ENCODE peak calls at places on chromosomes 3 and 15, in eight cellular contexts. One of them, this sample, is unnamed.

GRCh38 chr3:40745381-40746106 is 220.8 kb downstream of the ZNF621 start:
- DNase-seq in AG04449: no peak
- DNase-seq in A549: no peak
- DNase-seq in lower leg skin: no peak
- DNase-seq in AG04450: no peak
- DNase-seq in OCI-LY7: no peak
- DNase-seq in bronchial epithelial cell: no peak
- DNase-seq in fibroblast of pulmonary artery: no peak
- DNase-seq in this sample: no peak

GRCh38 chr3:157110761-157111238 is 49.1 kb downstream of the CCNL1 start:
- DNase-seq in AG04449: no peak
- DNase-seq in A549: no peak
- DNase-seq in lower leg skin: no peak
- DNase-seq in AG04450: no peak
- DNase-seq in OCI-LY7: no peak
- DNase-seq in bronchial epithelial cell: no peak
- DNase-seq in fibroblast of pulmonary artery: no peak
- DNase-seq in this sample: no peak

GRCh38 chr3:22685598-22685997 is 517.5 kb upstream of the UBE2E2 start:
- DNase-seq in AG04449: no peak
- DNase-seq in A549: peak; percentile 5
- DNase-seq in lower leg skin: no peak
- DNase-seq in AG04450: no peak
- DNase-seq in OCI-LY7: no peak
- DNase-seq in bronchial epithelial cell: peak; percentile 9
- DNase-seq in fibroblast of pulmonary artery: no peak
- DNase-seq in this sample: peak; percentile 64

GRCh38 chr3:187987919-187988318 is 166.0 kb upstream of the LPP start:
- DNase-seq in AG04449: no peak
- DNase-seq in A549: no peak
- DNase-seq in lower leg skin: no peak
- DNase-seq in AG04450: no peak
- DNase-seq in OCI-LY7: no peak
- DNase-seq in bronchial epithelial cell: no peak
- DNase-seq in fibroblast of pulmonary artery: no peak
- DNase-seq in this sample: no peak

GRCh38 chr15:27681038-27681437 is 418.1 kb downstream of the OCA2 start:
- DNase-seq in AG04449: no peak
- DNase-seq in A549: peak; percentile 16
- DNase-seq in lower leg skin: no peak
- DNase-seq in AG04450: no peak
- DNase-seq in OCI-LY7: no peak
- DNase-seq in bronchial epithelial cell: no peak
- DNase-seq in fibroblast of pulmonary artery: no peak
- DNase-seq in this sample: no peak

GRCh38 chr15:49055630-49056029 is 9.4 kb upstream of the SECISBP2L start:
- DNase-seq in AG04449: no peak
- DNase-seq in A549: no peak
- DNase-seq in lower leg skin: no peak
- DNase-seq in AG04450: no peak
- DNase-seq in OCI-LY7: no peak
- DNase-seq in bronchial epithelial cell: no peak
- DNase-seq in fibroblast of pulmonary artery: no peak
- DNase-seq in this sample: no peak

GRCh38 chr3:184584001-184584891 is 22.7 kb downstream of the EPHB3 start:
- DNase-seq in AG04449: no peak
- DNase-seq in A549: no peak
- DNase-seq in lower leg skin: no peak
- DNase-seq in AG04450: no peak
- DNase-seq in OCI-LY7: no peak
- DNase-seq in bronchial epithelial cell: no peak
- DNase-seq in fibroblast of pulmonary artery: no peak
- DNase-seq in this sample: no peak

GRCh38 chr15:82698711-82699345 is 10.8 kb downstream of the AP3B2 start:
- DNase-seq in AG04449: no peak
- DNase-seq in A549: no peak
- DNase-seq in lower leg skin: no peak
- DNase-seq in AG04450: no peak
- DNase-seq in OCI-LY7: no peak
- DNase-seq in bronchial epithelial cell: no peak
- DNase-seq in fibroblast of pulmonary artery: no peak
- DNase-seq in this sample: no peak

GRCh38 chr3:192364296-192364695 is 363.0 kb downstream of the FGF12 start:
- DNase-seq in AG04449: no peak
- DNase-seq in A549: no peak
- DNase-seq in lower leg skin: no peak
- DNase-seq in AG04450: no peak
- DNase-seq in OCI-LY7: no peak
- DNase-seq in bronchial epithelial cell: no peak
- DNase-seq in fibroblast of pulmonary artery: no peak
- DNase-seq in this sample: no peak

GRCh38 chr3:102224171-102224570 is 210.6 kb upstream of the ZPLD1 start:
- DNase-seq in AG04449: no peak
- DNase-seq in A549: peak; percentile 52
- DNase-seq in lower leg skin: peak; percentile 26
- DNase-seq in AG04450: no peak
- DNase-seq in OCI-LY7: peak; percentile 54
- DNase-seq in bronchial epithelial cell: peak; percentile 44
- DNase-seq in fibroblast of pulmonary artery: peak; percentile 46
- DNase-seq in this sample: peak; percentile 24

GRCh38 chr15:78103406-78104118 is 11.2 kb downstream of the SH2D7 start:
- DNase-seq in AG04449: no peak
- DNase-seq in A549: no peak
- DNase-seq in lower leg skin: no peak
- DNase-seq in AG04450: no peak
- DNase-seq in OCI-LY7: peak; percentile 19
- DNase-seq in bronchial epithelial cell: no peak
- DNase-seq in fibroblast of pulmonary artery: no peak
- DNase-seq in this sample: no peak

GRCh38 chr3:189160519-189161309 is 11.1 kb upstream of the TPRG1 start:
- DNase-seq in AG04449: no peak
- DNase-seq in A549: no peak
- DNase-seq in lower leg skin: no peak
- DNase-seq in AG04450: no peak
- DNase-seq in OCI-LY7: no peak
- DNase-seq in bronchial epithelial cell: peak; percentile 19
- DNase-seq in fibroblast of pulmonary artery: no peak
- DNase-seq in this sample: no peak

GRCh38 chr3:130516645-130517512 is at the start of gene COL6A6:
- DNase-seq in AG04449: no peak
- DNase-seq in A549: no peak
- DNase-seq in lower leg skin: no peak
- DNase-seq in AG04450: no peak
- DNase-seq in OCI-LY7: no peak
- DNase-seq in bronchial epithelial cell: no peak
- DNase-seq in fibroblast of pulmonary artery: no peak
- DNase-seq in this sample: no peak

GRCh38 chr3:130514671-130515070 is 2.3 kb upstream of the COL6A6 start:
- DNase-seq in AG04449: no peak
- DNase-seq in A549: no peak
- DNase-seq in lower leg skin: no peak
- DNase-seq in AG04450: no peak
- DNase-seq in OCI-LY7: no peak
- DNase-seq in bronchial epithelial cell: no peak
- DNase-seq in fibroblast of pulmonary artery: peak; percentile 10
- DNase-seq in this sample: no peak

GRCh38 chr3:130517541-130517940 is 564 bp downstream of the COL6A6 start:
- DNase-seq in AG04449: no peak
- DNase-seq in A549: peak; percentile 2
- DNase-seq in lower leg skin: no peak
- DNase-seq in AG04450: no peak
- DNase-seq in OCI-LY7: no peak
- DNase-seq in bronchial epithelial cell: peak; percentile 30
- DNase-seq in fibroblast of pulmonary artery: peak; percentile 1
- DNase-seq in this sample: no peak

DNA sequence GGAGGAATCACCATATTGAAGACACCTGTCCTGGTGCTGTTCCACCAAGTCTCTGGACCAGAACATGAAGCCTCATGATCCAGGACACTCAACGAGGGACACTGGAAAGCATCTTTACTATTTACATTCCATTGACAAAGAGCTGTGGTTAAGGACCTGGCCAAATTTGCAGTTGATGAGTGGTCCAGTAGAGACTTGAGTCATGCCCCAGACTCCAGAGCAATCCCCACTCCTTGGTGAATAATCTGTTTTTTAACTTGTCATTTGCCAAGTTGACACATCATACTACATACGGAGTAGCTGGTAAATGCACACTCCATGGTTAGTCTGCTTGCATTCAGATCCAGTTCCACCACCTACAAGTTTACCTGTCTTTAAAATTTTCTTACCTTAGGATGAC is 1.2 kb upstream of the COL6A6 start:
- DNase-seq in AG04449: no peak
- DNase-seq in A549: no peak
- DNase-seq in lower leg skin: no peak
- DNase-seq in AG04450: no peak
- DNase-seq in OCI-LY7: no peak
- DNase-seq in bronchial epithelial cell: peak; percentile 5
- DNase-seq in fibroblast of pulmonary artery: no peak
- DNase-seq in this sample: no peak
- H3K4me3 ChIP-seq in AG04449: no peak overlapping the region
- H3K4me3 ChIP-seq in A549: no peak overlapping the region
- H3K4me3 ChIP-seq in lower leg skin: no peak overlapping the region
- H3K4me3 ChIP-seq in AG04450: no peak overlapping the region
- H3K4me3 ChIP-seq in OCI-LY7: no peak overlapping the region
- H3K4me3 ChIP-seq in bronchial epithelial cell: no peak overlapping the region
- H3K4me3 ChIP-seq in fibroblast of pulmonary artery: no peak overlapping the region
- H3K4me3 ChIP-seq in this sample: no peak overlapping the region

DNA sequence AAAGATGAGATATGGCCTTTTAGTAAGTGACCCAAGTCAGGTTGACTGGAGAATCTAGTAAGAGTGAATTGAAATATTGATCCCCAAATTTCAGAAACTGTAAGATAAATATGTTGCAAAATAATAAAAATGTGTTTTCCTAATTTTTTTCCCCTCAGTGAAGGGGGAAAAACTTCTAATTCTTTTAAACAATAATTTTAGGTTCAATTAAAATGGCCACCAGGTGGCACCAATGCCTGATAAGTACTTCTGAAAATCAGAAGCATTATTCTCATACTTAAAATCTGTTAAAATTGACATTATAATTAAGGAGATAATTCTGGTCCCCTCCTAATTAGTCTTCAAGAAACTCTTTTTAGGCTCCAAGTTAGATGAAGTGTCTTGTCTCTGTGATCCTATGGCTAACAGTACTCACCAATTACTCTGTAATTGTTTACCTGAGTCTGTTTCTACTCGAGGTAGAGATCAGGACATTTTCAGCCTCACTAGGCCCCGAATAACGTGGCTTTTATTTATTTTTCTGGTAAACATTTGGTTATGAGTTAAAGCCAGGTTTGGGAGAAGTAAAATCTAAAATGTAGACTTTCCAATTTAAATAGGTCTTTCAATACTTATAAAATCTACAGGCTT is 52.6 kb downstream of the NMD3 start:
- DNase-seq in AG04449: no peak
- DNase-seq in A549: peak; percentile 49
- DNase-seq in lower leg skin: no peak
- DNase-seq in AG04450: no peak
- DNase-seq in OCI-LY7: peak; percentile 60
- DNase-seq in bronchial epithelial cell: peak; percentile 29
- DNase-seq in fibroblast of pulmonary artery: peak; percentile 69
- DNase-seq in this sample: peak; percentile 75
- TF ChIP-seq CTCF in AG04449: no peak
- TF ChIP-seq CTCF in A549: peak; percentile 75
- TF ChIP-seq CTCF in lower leg skin: no peak
- TF ChIP-seq CTCF in AG04450: peak; percentile 61
- TF ChIP-seq CTCF in OCI-LY7: peak; percentile 88
- TF ChIP-seq CTCF in bronchial epithelial cell: no peak
- TF ChIP-seq CTCF in fibroblast of pulmonary artery: peak; percentile 51
- TF ChIP-seq CTCF in this sample: peak; percentile 42

GRCh38 chr15:23572844-23573243 is 7.4 kb downstream of the MKRN3 start:
- DNase-seq in AG04449: no peak
- DNase-seq in A549: no peak
- DNase-seq in lower leg skin: no peak
- DNase-seq in AG04450: no peak
- DNase-seq in OCI-LY7: no peak
- DNase-seq in bronchial epithelial cell: no peak
- DNase-seq in fibroblast of pulmonary artery: no peak
- DNase-seq in this sample: no peak

GRCh38 chr15:23569513-23569912 is 4.0 kb downstream of the MKRN3 start:
- DNase-seq in AG04449: no peak
- DNase-seq in A549: no peak
- DNase-seq in lower leg skin: no peak
- DNase-seq in AG04450: no peak
- DNase-seq in OCI-LY7: no peak
- DNase-seq in bronchial epithelial cell: no peak
- DNase-seq in fibroblast of pulmonary artery: no peak
- DNase-seq in this sample: no peak

GRCh38 chr15:23567921-23568320 is 2.4 kb downstream of the MKRN3 start:
- DNase-seq in AG04449: no peak
- DNase-seq in A549: no peak
- DNase-seq in lower leg skin: no peak
- DNase-seq in AG04450: no peak
- DNase-seq in OCI-LY7: no peak
- DNase-seq in bronchial epithelial cell: no peak
- DNase-seq in fibroblast of pulmonary artery: no peak
- DNase-seq in this sample: no peak

GRCh38 chr15:23566070-23567050 is 886 bp downstream of the MKRN3 start:
- DNase-seq in AG04449: no peak
- DNase-seq in A549: peak; percentile 35
- DNase-seq in lower leg skin: no peak
- DNase-seq in AG04450: no peak
- DNase-seq in OCI-LY7: no peak
- DNase-seq in bronchial epithelial cell: no peak
- DNase-seq in fibroblast of pulmonary artery: peak; percentile 43
- DNase-seq in this sample: peak; percentile 28

DNA sequence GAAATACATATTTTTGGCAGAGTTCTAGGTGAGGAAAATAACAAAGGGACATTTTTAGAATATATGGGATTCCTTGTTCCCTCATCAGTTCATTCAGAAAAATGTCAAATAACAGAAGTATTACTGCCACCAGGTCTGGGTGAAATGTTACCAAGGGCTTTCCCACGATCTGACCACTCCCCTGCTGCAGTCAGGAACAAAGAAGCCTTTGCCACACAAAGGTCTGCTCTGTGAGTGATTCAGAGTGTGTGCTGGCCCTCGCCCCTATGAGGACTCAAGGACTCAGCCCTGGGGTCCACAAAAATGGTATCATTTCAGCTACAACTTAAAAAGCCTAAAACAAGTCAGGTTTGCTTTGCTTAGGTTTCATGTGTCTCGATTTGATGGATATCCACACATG is 5.0 kb downstream of the MKRN3 start:
- DNase-seq in AG04449: no peak
- DNase-seq in A549: peak; percentile 41
- DNase-seq in lower leg skin: no peak
- DNase-seq in AG04450: no peak
- DNase-seq in OCI-LY7: no peak
- DNase-seq in bronchial epithelial cell: no peak
- DNase-seq in fibroblast of pulmonary artery: peak; percentile 1
- DNase-seq in this sample: no peak
- H3K4me3 ChIP-seq in AG04449: no peak overlapping the region
- H3K4me3 ChIP-seq in A549: no peak overlapping the region
- H3K4me3 ChIP-seq in lower leg skin: no peak overlapping the region
- H3K4me3 ChIP-seq in AG04450: no peak overlapping the region
- H3K4me3 ChIP-seq in OCI-LY7: no peak overlapping the region
- H3K4me3 ChIP-seq in bronchial epithelial cell: no peak overlapping the region
- H3K4me3 ChIP-seq in fibroblast of pulmonary artery: no peak overlapping the region
- H3K4me3 ChIP-seq in this sample: no peak overlapping the region

DNA sequence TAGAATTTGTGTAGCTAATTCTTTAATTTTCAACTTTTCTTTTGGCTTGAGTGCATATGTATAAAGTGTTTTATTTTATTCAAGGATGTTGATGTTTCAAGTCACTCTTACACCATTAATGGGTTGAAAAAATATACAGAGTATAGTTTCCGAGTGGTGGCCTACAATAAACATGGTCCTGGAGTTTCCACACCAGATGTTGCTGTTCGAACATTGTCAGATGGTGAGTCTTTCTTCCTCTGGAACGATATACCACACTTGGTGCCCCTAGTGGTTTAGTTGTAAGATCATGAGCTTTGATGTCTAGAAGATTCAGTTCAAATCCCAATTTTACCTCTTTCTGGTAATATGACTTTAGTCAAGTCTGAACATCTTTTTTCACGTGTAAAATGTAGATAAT is 119.3 kb downstream of the HCN4 start:
- DNase-seq in AG04449: no peak
- DNase-seq in A549: no peak
- DNase-seq in lower leg skin: no peak
- DNase-seq in AG04450: no peak
- DNase-seq in OCI-LY7: no peak
- DNase-seq in bronchial epithelial cell: no peak
- DNase-seq in fibroblast of pulmonary artery: no peak
- DNase-seq in this sample: no peak
- TF ChIP-seq CTCF in AG04449: no peak
- TF ChIP-seq CTCF in A549: no peak
- TF ChIP-seq CTCF in lower leg skin: no peak
- TF ChIP-seq CTCF in AG04450: no peak
- TF ChIP-seq CTCF in OCI-LY7: peak; percentile 31
- TF ChIP-seq CTCF in bronchial epithelial cell: no peak
- TF ChIP-seq CTCF in fibroblast of pulmonary artery: no peak
- TF ChIP-seq CTCF in this sample: no peak

This sample was measured in foreskin fibroblast.